ENCODE peak calls at places on chromosomes 2 and 18, in nine cellular contexts. H is AG10803, M is neural progenitor cell, Y is GM23338, B is psoas muscle, G is adrenal gland, O is AG04450, K is LNCaP clone FGC, F is A549. W is an unnamed sample.

GRCh38 chr2:225042800-225043167 is 516 bp upstream of the DOCK10 start:
- DNase-seq in B (no peak), H (no peak), F (peak), M (no peak), K (no peak), O (no peak), Y (peak), G (no peak), W (no peak)

GRCh38 chr2:209943776-209944175 is 58.7 kb upstream of the RPE start:
- DNase-seq in H (no peak), M (no peak), K (no peak), G (no peak), B (no peak), O (no peak), F (no peak), Y (no peak), W (no peak)

GRCh38 chr2:16378031-16378430 is 287.6 kb downstream of the CYRIA start:
- DNase-seq in B (no peak), G (no peak), K (no peak), M (no peak), F (no peak), Y (no peak), O (no peak), H (no peak), W (no peak)

GRCh38 chr2:112156152-112156986 is 18.2 kb downstream of the FBLN7 start:
- DNase-seq in O (no peak), H (peak), Y (no peak), G (no peak), F (no peak), M (peak), K (no peak), B (no peak), W (no peak)

GRCh38 chr2:43318791-43319190 is 92.4 kb upstream of the ZFP36L2 start:
- DNase-seq in G (no peak), B (no peak), F (no peak), K (no peak), Y (no peak), M (no peak), O (peak), H (no peak), W (no peak)

GRCh38 chr2:191443446-191443845 is 198.2 kb downstream of the MYO1B start:
- DNase-seq in M (no peak), B (no peak), F (no peak), O (no peak), H (peak), Y (no peak), K (no peak), G (no peak), W (no peak)

GRCh38 chr18:23519725-23520124 is 16.4 kb downstream of the RMC1 start:
- DNase-seq in G (no peak), M (no peak), Y (no peak), O (no peak), B (no peak), K (no peak), F (no peak), H (no peak), W (no peak)

GRCh38 chr2:102094917-102095316 is 47.6 kb upstream of the IL1R1 start:
- DNase-seq in H (peak), K (no peak), M (no peak), B (peak), G (peak), Y (no peak), O (peak), F (peak), W (peak)

GRCh38 chr2:232779935-232780334 is 3.6 kb upstream of the KCNJ13 start:
- DNase-seq in H (no peak), Y (no peak), G (no peak), F (no peak), O (no peak), K (peak), M (no peak), B (no peak), W (no peak)

GRCh38 chr18:32714571-32715148 is 58.2 kb downstream of the KLHL14 start:
- DNase-seq in G (peak), O (peak), F (peak), M (peak), B (no peak), H (peak), K (peak), Y (peak), W (no peak)

GRCh38 chr2:190256087-190256486 is 63.5 kb downstream of the HIBCH start:
- DNase-seq in O (no peak), G (no peak), M (no peak), H (no peak), B (no peak), K (no peak), Y (no peak), F (no peak), W (no peak)

GRCh38 chr2:147165682-147166081 is 679.1 kb upstream of the ACVR2A start:
- DNase-seq in M (no peak), K (no peak), G (no peak), H (no peak), B (no peak), O (no peak), Y (no peak), F (no peak), W (no peak)

GRCh38 chr2:172279214-172279613 is 148.2 kb upstream of the ITGA6 start:
- DNase-seq in K (no peak), H (no peak), M (no peak), G (no peak), F (no peak), B (no peak), Y (no peak), O (no peak), W (no peak)

GRCh38 chr2:84894758-84895520 is 10.5 kb upstream of the TMSB10 start:
- DNase-seq in B (no peak), Y (no peak), K (no peak), H (peak), G (no peak), M (no peak), O (no peak), F (no peak), W (no peak)

GRCh38 chr18:63237486-63237885 is 82.1 kb downstream of the BCL2 start:
- DNase-seq in O (no peak), H (no peak), G (no peak), Y (peak), M (no peak), F (peak), B (no peak), K (no peak), W (no peak)

GRCh38 chr18:70372450-70373061 is 83.7 kb downstream of the SOCS6 start:
- DNase-seq in O (no peak), H (no peak), B (no peak), F (no peak), G (no peak), Y (no peak), M (no peak), K (no peak), W (no peak)

GRCh38 chr2:212958133-212958532 is 193.3 kb downstream of the IKZF2 start:
- DNase-seq in M (no peak), G (no peak), H (no peak), K (no peak), B (no peak), O (no peak), F (no peak), Y (no peak), W (no peak)

GRCh38 chr2:48529676-48530032 is 300 bp upstream of the STON1 start:
- DNase-seq in M (no peak), B (no peak), K (no peak), Y (no peak), F (no peak), H (no peak), O (no peak), G (no peak), W (no peak)

GRCh38 chr2:226995625-226996041 is 159.8 kb downstream of the RHBDD1 start:
- DNase-seq in K (peak), Y (no peak), G (peak), H (peak), M (no peak), O (peak), B (peak), F (peak), W (peak)

GRCh38 chr2:85681354-85681728 is 12.8 kb upstream of the GNLY start:
- DNase-seq in B (peak), K (no peak), O (no peak), F (no peak), H (no peak), G (no peak), Y (no peak), M (no peak), W (peak)

GRCh38 chr18:48832961-48833700 is 117.6 kb downstream of the SMAD7 start:
- DNase-seq in M (peak), K (no peak), O (no peak), G (peak), B (no peak), F (peak), Y (no peak), H (peak), W (peak)

GRCh38 chr2:13858626-13859025 is 773.9 kb upstream of the LRATD1 start:
- DNase-seq in K (no peak), H (peak), F (no peak), G (no peak), M (no peak), O (no peak), Y (no peak), B (no peak), W (no peak)

GRCh38 chr2:85753525-85754312 is at the start of gene ATOH8:
- DNase-seq in G (peak), K (no peak), H (peak), F (peak), M (peak), Y (peak), B (peak), O (no peak), W (peak)

GRCh38 chr2:70111752-70112591 is 24.7 kb downstream of the PCBP1 start:
- DNase-seq in F (no peak), G (peak), B (no peak), O (no peak), H (peak), Y (no peak), K (no peak), M (no peak), W (no peak)

GRCh38 chr2:45802739-45803138 is 151.3 kb downstream of the PRKCE start:
- DNase-seq in B (no peak), O (no peak), Y (no peak), M (no peak), F (no peak), H (no peak), K (no peak), G (no peak), W (no peak)

GRCh38 chr2:140348826-140349225 is 1568.6 kb upstream of the NXPH2 start:
- DNase-seq in Y (peak), K (no peak), G (no peak), O (no peak), H (no peak), F (no peak), B (no peak), M (peak), W (no peak)

GRCh38 chr18:76687271-76688006 is 134.9 kb upstream of the ZNF236 start:
- DNase-seq in B (no peak), F (no peak), H (no peak), K (no peak), M (no peak), O (no peak), Y (no peak), G (no peak), W (no peak)

GRCh38 chr18:36023336-36023735 is 44.0 kb downstream of the RPRD1A start:
- DNase-seq in G (no peak), Y (no peak), O (no peak), M (no peak), H (no peak), B (no peak), K (no peak), F (no peak), W (no peak)
- H3K4me3 ChIP-seq in G (no peak), Y (no peak), O (no peak), M (no peak), H (no peak), B (no peak), K (no peak), F (no peak), W (no peak)

DNA sequence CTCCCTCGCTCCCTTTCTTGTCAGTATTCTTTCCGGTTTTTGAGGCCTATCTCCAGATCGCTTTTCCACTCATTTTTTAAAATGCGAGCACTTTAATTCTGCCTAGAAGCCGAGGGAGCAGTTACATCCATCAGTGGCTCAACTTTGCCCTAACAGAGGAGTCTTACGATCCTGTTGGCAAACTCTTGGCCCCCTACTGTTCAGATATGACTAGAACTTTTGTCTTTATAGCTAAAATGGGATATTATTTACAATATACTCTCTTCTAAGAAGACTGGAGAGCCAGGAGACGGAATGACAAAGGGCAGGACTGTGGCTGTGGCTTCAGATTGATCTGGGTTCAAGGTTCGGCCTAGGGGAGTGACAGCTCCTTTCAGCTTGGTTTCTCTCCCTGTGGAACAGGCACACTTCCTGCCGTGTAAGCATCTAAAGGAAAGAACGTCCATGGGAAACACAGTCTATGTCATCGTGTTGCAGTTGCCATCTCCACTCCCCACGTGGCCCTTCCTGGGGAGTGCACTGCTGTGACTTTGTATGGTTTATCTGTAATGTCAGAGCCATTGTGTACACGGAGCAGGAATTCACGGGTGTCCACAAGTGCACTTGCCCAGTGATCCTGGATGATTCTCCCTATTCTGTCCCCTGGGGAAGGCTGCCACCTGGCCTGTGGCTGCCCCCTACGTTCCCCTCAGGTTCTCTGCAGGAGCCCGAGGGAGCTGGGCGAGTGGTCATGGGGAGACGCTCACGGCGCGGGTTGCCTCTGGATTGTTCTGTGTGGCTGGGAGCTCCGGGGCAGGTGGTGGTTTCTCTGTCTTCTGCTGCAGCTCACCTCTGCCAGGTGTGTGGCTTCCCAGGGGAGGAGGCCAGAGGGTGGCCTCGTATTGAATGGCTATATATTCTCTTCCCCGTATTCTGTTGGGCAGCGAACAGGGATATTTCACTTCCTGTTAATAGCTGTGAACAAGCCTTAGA is 222.0 kb downstream of the LDLRAD4 start:
- DNase-seq in H (no peak), M (no peak), B (no peak), F (no peak), K (no peak), Y (no peak), G (no peak), O (no peak), W (no peak)
- TF ChIP-seq CTCF in H (no peak), M (no peak), B (no peak), F (no peak), K (no peak), Y (no peak), G (no peak), O (no peak), W (no peak)

GRCh38 chr2:5290911-5291546 is 401.2 kb upstream of the SOX11 start:
- DNase-seq in K (no peak), B (no peak), H (no peak), O (no peak), F (no peak), M (no peak), Y (no peak), G (no peak), W (no peak)
- H3K4me3 ChIP-seq in K (no peak), B (no peak), H (no peak), O (no peak), F (no peak), M (no peak), Y (no peak), G (no peak), W (no peak)

DNA sequence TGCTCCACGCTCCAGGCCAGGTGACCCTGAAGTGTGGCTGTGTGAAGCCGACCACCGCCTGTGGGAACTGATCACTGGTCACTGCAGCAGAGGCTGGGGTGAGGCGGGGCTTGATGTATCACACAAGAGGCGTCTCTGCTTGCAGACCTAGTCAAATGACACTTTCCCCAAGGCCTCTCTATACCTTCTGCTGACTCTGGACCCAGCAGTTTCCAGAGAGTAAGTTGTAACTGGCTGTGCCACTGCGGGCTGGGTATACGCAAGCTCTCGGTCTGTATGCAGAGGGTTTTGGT is 157.3 kb upstream of the TWIST2 start:
- DNase-seq in B (no peak), M (no peak), Y (no peak), G (no peak), F (no peak), O (no peak), K (no peak), H (no peak), W (no peak)
- TF ChIP-seq CTCF in B (no peak), M (no peak), Y (no peak), G (no peak), F (no peak), O (no peak), K (no peak), H (no peak), W (no peak)

GRCh38 chr2:11509657-11510360 is 24.0 kb upstream of the GREB1 start:
- DNase-seq in H (no peak), G (no peak), B (no peak), O (no peak), F (no peak), K (no peak), Y (no peak), M (no peak), W (no peak)
- H3K4me3 ChIP-seq in H (no peak), G (no peak), B (no peak), O (no peak), F (no peak), K (no peak), Y (no peak), M (no peak), W (no peak)

GRCh38 chr2:238875531-238876231 is 27.8 kb downstream of the TWIST2 start:
- DNase-seq in B (no peak), H (peak), F (no peak), O (no peak), M (no peak), K (no peak), G (no peak), Y (no peak), W (no peak)

GRCh38 chr2:238878051-238878735 is 30.3 kb downstream of the TWIST2 start:
- DNase-seq in K (no peak), G (no peak), B (no peak), F (no peak), M (no peak), Y (no peak), O (no peak), H (no peak), W (no peak)

GRCh38 chr2:238875161-238875530 is 27.3 kb downstream of the TWIST2 start:
- DNase-seq in B (peak), F (no peak), M (no peak), K (no peak), G (no peak), Y (no peak), O (no peak), H (peak), W (no peak)

GRCh38 chr2:238874330-238875050 is 26.6 kb downstream of the TWIST2 start:
- DNase-seq in H (no peak), B (no peak), F (no peak), O (no peak), G (no peak), Y (no peak), K (no peak), M (no peak), W (no peak)

DNA sequence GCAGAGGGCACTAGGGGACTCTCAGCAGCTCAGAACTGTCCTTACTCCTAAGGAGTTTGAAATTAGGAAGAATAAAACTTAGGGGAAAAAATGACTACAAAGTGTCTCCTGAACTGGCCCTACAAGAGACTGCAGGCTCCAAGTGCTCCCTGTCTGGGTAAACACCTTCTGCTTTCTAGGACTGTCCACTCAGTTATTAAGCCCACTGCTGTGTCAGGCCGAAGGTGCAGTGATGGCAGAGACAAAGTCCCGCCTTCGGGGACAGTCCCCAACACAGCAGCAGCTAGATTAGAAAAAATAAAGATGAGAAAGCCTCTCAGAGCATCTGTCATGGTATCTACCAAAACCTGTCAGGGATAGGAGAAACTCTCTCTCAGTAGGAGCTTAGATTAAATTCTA is 28.3 kb downstream of the TWIST2 start:
- DNase-seq in K (no peak), H (no peak), G (no peak), Y (no peak), O (no peak), M (no peak), F (no peak), B (no peak), W (no peak)
- TF ChIP-seq CTCF in K (no peak), H (no peak), G (no peak), Y (no peak), O (no peak), M (no peak), F (no peak), B (no peak), W (no peak)

GRCh38 chr2:165069131-165069530 is 113.8 kb upstream of the SLC38A11 start:
- DNase-seq in Y (no peak), M (no peak), F (no peak), G (no peak), B (no peak), H (no peak), O (no peak), K (no peak), W (no peak)

GRCh38 chr2:165070089-165070488 is 114.8 kb upstream of the SLC38A11 start:
- DNase-seq in F (no peak), H (no peak), Y (peak), M (peak), G (no peak), O (no peak), K (no peak), B (no peak), W (no peak)

GRCh38 chr2:165064743-165065142 is 109.4 kb upstream of the SLC38A11 start:
- DNase-seq in K (no peak), O (no peak), B (no peak), Y (no peak), F (no peak), H (no peak), G (no peak), M (no peak), W (no peak)

GRCh38 chr2:165067958-165068612 is 112.8 kb upstream of the SLC38A11 start:
- DNase-seq in H (peak), Y (peak), B (no peak), O (peak), K (peak), M (peak), F (peak), G (peak), W (no peak)
- H3K4me3 ChIP-seq in H (no peak), Y (peak), B (no peak), O (peak), K (peak), M (peak), F (peak), G (no peak), W (no peak)

DNA sequence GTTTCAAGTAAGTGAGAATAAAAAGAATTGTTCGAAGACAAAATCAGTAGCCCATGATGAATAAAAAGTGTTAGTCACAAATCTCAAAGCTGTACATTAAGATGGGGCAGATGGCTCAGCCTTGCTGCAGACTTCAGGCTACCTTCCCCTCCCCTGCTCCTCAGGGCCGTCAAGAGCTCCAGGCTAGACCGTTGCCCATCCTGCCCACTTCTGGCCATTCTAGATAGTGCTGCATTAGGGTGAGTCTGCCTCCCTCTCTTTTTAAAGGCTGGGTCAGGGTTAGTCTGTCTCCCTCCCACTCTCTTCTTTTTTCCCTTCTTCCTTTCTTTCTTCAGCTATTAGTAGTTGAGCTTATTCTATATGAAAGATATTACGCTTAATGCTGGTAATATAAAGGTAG is 86.0 kb downstream of the MAPRE2 start:
- DNase-seq in O (no peak), H (no peak), G (no peak), M (peak), K (no peak), B (no peak), Y (peak), F (peak), W (no peak)
- TF ChIP-seq CTCF in O (peak), H (peak), G (no peak), M (peak), K (no peak), B (no peak), Y (peak), F (no peak), W (no peak)

GRCh38 chr2:238282861-238283738 is 5.3 kb downstream of the PER2 start:
- DNase-seq in G (no peak), Y (no peak), F (no peak), H (no peak), B (no peak), O (no peak), M (no peak), K (no peak), W (peak)

GRCh38 chr2:238286551-238286950 is 1.9 kb downstream of the PER2 start:
- DNase-seq in F (peak), G (peak), O (peak), B (peak), K (peak), M (no peak), Y (no peak), H (peak), W (peak)

GRCh38 chr2:238286095-238286494 is 2.3 kb downstream of the PER2 start:
- DNase-seq in F (no peak), G (peak), Y (no peak), M (no peak), O (no peak), B (no peak), H (no peak), K (no peak), W (no peak)

GRCh38 chr2:238285653-238286082 is 2.7 kb downstream of the PER2 start:
- DNase-seq in B (peak), O (peak), G (peak), Y (peak), F (peak), H (peak), K (peak), M (peak), W (peak)

GRCh38 chr2:238284802-238285515 is 3.5 kb downstream of the PER2 start:
- DNase-seq in O (no peak), F (no peak), H (no peak), B (no peak), M (no peak), G (no peak), Y (no peak), K (no peak), W (peak)
- H3K4me3 ChIP-seq in O (peak), F (peak), H (peak), B (peak), M (no peak), G (no peak), Y (no peak), K (peak), W (no peak)